ENCODE peak calls at places on chromosomes 3 and 15, in five cellular contexts. C, A, S, R and M are unnamed samples.

GRCh38 chr15:92394327-92395175 is 870 bp downstream of the ST8SIA2 start:
- DNase-seq in C (no peak), A (no peak), S (peak), R (no peak), M (no peak)

GRCh38 chr3:20346369-20346768 is 160.4 kb upstream of the SGO1 start:
- DNase-seq in R (no peak), A (no peak), C (no peak), S (no peak), M (no peak)

GRCh38 chr15:35179739-35180138 is 94.6 kb upstream of the NANOGP8 start:
- DNase-seq in A (no peak), C (no peak), R (no peak), S (no peak), M (no peak)

GRCh38 chr15:83889995-83890394 is 236.1 kb downstream of the ADAMTSL3 start:
- DNase-seq in C (no peak), A (no peak), S (no peak), R (no peak), M (no peak)

GRCh38 chr15:60912984-60913697 is 316.0 kb downstream of the RORA start:
- DNase-seq in S (no peak), R (no peak), A (peak), C (no peak), M (no peak)

GRCh38 chr3:53198256-53198977 is 37.4 kb downstream of the PRKCD start:
- DNase-seq in R (no peak), C (no peak), S (peak), A (no peak), M (no peak)

GRCh38 chr3:59247402-59247841 is 197.6 kb upstream of the CFAP20DC start:
- DNase-seq in R (peak), S (no peak), C (no peak), A (no peak), M (no peak)

GRCh38 chr3:101381809-101382208 is 61.4 kb upstream of the IMPG2 start:
- DNase-seq in C (peak), S (no peak), A (no peak), R (no peak), M (peak)

GRCh38 chr15:85642693-85643058 is 152.0 kb downstream of the KLHL25 start:
- DNase-seq in A (no peak), C (no peak), S (no peak), R (no peak), M (no peak)

GRCh38 chr3:111668321-111668720 is 73.2 kb upstream of the ZBED2 start:
- DNase-seq in A (no peak), S (no peak), C (no peak), R (no peak), M (no peak)

GRCh38 chr3:172034786-172035685 is 4.3 kb upstream of the FNDC3B start:
- DNase-seq in A (no peak), R (no peak), S (peak), C (no peak), M (peak)

GRCh38 chr3:134326760-134327593 is 47.3 kb downstream of the AMOTL2 start:
- DNase-seq in A (peak), R (no peak), C (peak), S (no peak), M (no peak)

GRCh38 chr3:171833775-171834460 is 9.2 kb upstream of the TMEM212 start:
- DNase-seq in S (no peak), C (no peak), A (no peak), R (no peak), M (no peak)

GRCh38 chr3:196537319-196537984 is 22.3 kb upstream of the SMCO1 start:
- DNase-seq in A (no peak), C (no peak), S (peak), R (no peak), M (peak)

DNA sequence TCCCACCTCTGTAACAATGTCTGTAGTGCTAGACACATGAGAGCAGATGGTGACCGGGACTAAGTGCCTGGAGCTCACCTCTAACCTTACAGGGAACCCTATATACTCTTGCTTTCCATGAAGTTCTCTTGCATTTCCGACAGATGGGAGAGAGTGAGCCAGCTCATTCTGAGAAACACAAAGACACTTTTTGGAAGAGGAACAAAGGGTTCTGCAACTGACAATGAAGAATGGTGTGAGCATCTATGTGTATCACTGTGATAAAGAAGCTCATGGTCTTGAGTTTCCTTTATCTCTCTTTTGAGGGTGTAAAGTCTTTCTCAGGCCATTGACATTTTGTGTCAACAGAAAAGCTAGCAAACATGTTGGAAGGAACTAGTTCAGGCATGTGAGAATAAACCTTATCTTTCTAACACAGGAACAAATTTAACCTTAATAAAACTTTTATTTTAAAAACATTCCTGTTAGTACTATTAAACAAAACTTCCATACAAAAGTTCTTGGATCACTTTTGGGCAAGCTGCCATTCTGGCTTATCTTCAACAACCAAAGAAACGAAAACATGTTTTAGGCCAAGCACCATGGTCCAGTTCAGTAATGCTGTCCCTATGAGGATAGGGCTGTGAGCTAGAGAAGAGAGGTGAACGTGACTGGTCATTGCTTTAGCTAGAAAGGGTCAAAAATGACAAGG is 142.7 kb downstream of the THRB start:
- DNase-seq in R (no peak), A (no peak), C (no peak), S (no peak), M (no peak)
- TF ChIP-seq SUZ12 in R (no peak), A (no peak), C (no peak), S (no peak), M (no peak)

GRCh38 chr3:140911822-140912221 is 29.8 kb upstream of the SLC25A36 start:
- DNase-seq in A (no peak), R (no peak), C (peak), S (no peak), M (no peak)

GRCh38 chr3:140913728-140914127 is 27.9 kb upstream of the SLC25A36 start:
- DNase-seq in C (no peak), R (no peak), S (no peak), A (no peak), M (no peak)

GRCh38 chr3:140914384-140914945 is 27.2 kb upstream of the SLC25A36 start:
- DNase-seq in C (no peak), S (no peak), R (no peak), A (no peak), M (no peak)

GRCh38 chr3:140906785-140907184 is 34.9 kb upstream of the SLC25A36 start:
- DNase-seq in S (no peak), R (no peak), C (no peak), A (no peak), M (no peak)

DNA sequence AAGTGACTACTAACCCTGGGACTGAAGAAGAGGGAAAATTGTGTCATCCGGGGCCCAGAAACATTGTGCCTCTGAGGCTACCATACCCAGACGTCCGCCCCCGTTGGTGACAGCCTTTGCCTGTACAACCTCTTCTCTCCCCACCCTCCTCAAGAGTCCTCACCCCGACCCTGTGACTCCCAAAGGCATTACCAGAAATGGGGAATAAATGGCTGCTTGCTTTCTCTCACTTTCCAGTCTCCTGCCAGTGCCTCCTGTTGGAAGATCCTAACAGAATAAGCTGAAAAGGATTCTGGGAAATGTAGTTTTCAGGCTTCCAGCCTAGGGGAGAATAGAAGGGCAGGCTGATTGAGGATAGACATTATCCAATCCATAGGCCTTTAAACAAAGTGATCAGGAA is 30.8 kb upstream of the SLC25A36 start:
- DNase-seq in C (no peak), R (no peak), S (peak), A (peak), M (peak)
- TF ChIP-seq SUZ12 in C (no peak), R (no peak), S (no peak), A (no peak), M (no peak)

GRCh38 chr15:99433026-99433756 is 132.6 kb upstream of the MEF2A start:
- DNase-seq in R (no peak), S (no peak), A (no peak), C (no peak), M (no peak)
- TF ChIP-seq SUZ12 in R (no peak), S (no peak), A (no peak), C (no peak), M (no peak)

GRCh38 chr3:195307711-195308110 is 36.8 kb upstream of the XXYLT1 start:
- DNase-seq in S (no peak), C (no peak), R (no peak), A (no peak), M (no peak)

GRCh38 chr3:195302436-195302835 is 31.5 kb upstream of the XXYLT1 start:
- DNase-seq in R (no peak), C (no peak), S (no peak), A (no peak), M (no peak)

DNA sequence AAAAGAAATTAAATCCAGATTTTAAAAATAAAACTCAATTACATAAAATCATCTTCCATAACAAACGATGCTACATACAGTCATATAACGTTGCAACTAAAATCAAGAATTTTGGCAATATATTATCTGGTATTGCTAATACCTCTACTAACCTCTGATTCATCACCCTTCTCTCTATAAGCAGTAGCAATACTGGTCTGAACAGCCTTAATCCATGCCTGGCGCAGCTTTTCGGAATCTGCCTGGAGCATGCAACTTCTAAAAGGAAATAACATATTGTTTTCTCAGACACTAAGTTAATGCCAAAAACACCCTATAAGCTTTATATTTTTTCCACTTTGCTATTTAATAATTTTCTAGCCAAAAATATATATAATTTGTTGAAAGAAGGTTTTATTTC is 35.4 kb upstream of the XXYLT1 start:
- DNase-seq in C (no peak), A (no peak), S (no peak), R (no peak), M (no peak)
- TF ChIP-seq SUZ12 in C (no peak), A (no peak), S (no peak), R (no peak), M (no peak)